ENCODE peak calls at places on chromosomes 12 and 14, in seven cellular contexts. H, T, A, R, O, K and Z are unnamed samples.

GRCh38 chr14:91108941-91109611 is 4.8 kb upstream of the DGLUCY start:
- DNase-seq in K (no peak), H (peak; percentile 67), A (no peak), O (no peak), T (peak; percentile 68), R (no peak), Z (peak; percentile 58)

GRCh38 chr12:118164798-118165486 is 29.0 kb downstream of the PEBP1 start:
- DNase-seq in T (no peak), H (no peak), K (no peak), O (peak; percentile 40), R (no peak), A (no peak), Z (peak; percentile 26)

GRCh38 chr14:75406102-75406501 is 21.7 kb upstream of the JDP2 start:
- DNase-seq in K (no peak), T (no peak), H (no peak), R (no peak), A (no peak), O (no peak), Z (no peak)

GRCh38 chr12:107081778-107082177 is 11.6 kb downstream of the CRY1 start:
- DNase-seq in O (no peak), R (no peak), T (no peak), K (no peak), H (no peak), A (no peak), Z (no peak)

GRCh38 chr12:12870454-12870853 is 20.9 kb upstream of the GPRC5A start:
- DNase-seq in H (no peak), T (no peak), A (no peak), K (no peak), O (no peak), R (peak; percentile 96), Z (no peak)

GRCh38 chr12:28742791-28743190 is 406.3 kb upstream of the FAR2 start:
- DNase-seq in A (no peak), K (no peak), R (no peak), H (no peak), T (no peak), O (no peak), Z (no peak)

GRCh38 chr12:93541578-93542217 is 30.8 kb upstream of the SOCS2 start:
- DNase-seq in A (no peak), R (no peak), O (no peak), H (no peak), T (no peak), K (no peak), Z (no peak)

GRCh38 chr14:92514844-92515509 is 1.4 kb downstream of the RIN3 start:
- DNase-seq in H (no peak), O (no peak), K (no peak), T (no peak), A (no peak), R (no peak), Z (no peak)

GRCh38 chr12:119229837-119230236 is 51.1 kb downstream of the HSPB8 start:
- DNase-seq in H (peak; percentile 71), K (no peak), A (no peak), T (no peak), O (peak; percentile 58), R (no peak), Z (peak; percentile 8)

GRCh38 chr12:7905071-7905470 is 30.9 kb downstream of the SLC2A3 start:
- DNase-seq in K (no peak), T (no peak), H (no peak), R (no peak), A (no peak), O (no peak), Z (no peak)

GRCh38 chr14:71354801-71355200 is 447.5 kb downstream of the PCNX1 start:
- DNase-seq in R (no peak), K (no peak), A (no peak), T (no peak), H (no peak), O (no peak), Z (no peak)

GRCh38 chr14:68598621-68599447 is 194.0 kb downstream of the ZFP36L1 start:
- DNase-seq in R (no peak), K (no peak), H (peak; percentile 71), O (peak; percentile 57), T (peak; percentile 86), A (no peak), Z (no peak)

GRCh38 chr12:11681211-11681610 is 31.7 kb downstream of the ETV6 start:
- DNase-seq in R (no peak), T (no peak), O (no peak), A (no peak), H (no peak), K (no peak), Z (no peak)

GRCh38 chr14:42629553-42629952 is 1022.9 kb downstream of the LRFN5 start:
- DNase-seq in H (no peak), T (no peak), O (no peak), A (no peak), K (no peak), R (no peak), Z (no peak)

GRCh38 chr14:51360592-51360991 is 120.5 kb downstream of the TMX1 start:
- DNase-seq in A (no peak), R (no peak), O (peak; percentile 17), T (no peak), H (no peak), K (no peak), Z (no peak)

GRCh38 chr14:90461425-90461824 is 64.6 kb downstream of the CALM1 start:
- DNase-seq in A (no peak), O (no peak), T (no peak), H (no peak), K (peak; percentile 24), R (no peak), Z (no peak)

GRCh38 chr14:81727243-81727642 is 193.6 kb upstream of the SEL1L start:
- DNase-seq in A (no peak), T (peak; percentile 65), O (no peak), H (no peak), K (no peak), R (no peak), Z (no peak)

GRCh38 chr14:68784298-68784910 is 8.5 kb downstream of the ZFP36L1 start:
- DNase-seq in H (peak; percentile 69), R (no peak), T (peak; percentile 97), O (no peak), K (peak; percentile 67), A (no peak), Z (peak; percentile 51)

GRCh38 chr12:114694436-114695304 is 10.7 kb upstream of the TBX3 start:
- DNase-seq in H (no peak), R (no peak), K (no peak), A (no peak), O (no peak), T (no peak), Z (no peak)

GRCh38 chr14:101353422-101353821 is 207.9 kb upstream of the DIO3 start:
- DNase-seq in A (no peak), K (no peak), T (no peak), R (no peak), O (no peak), H (no peak), Z (no peak)

GRCh38 chr14:48096869-48097268 is 421.5 kb upstream of the MDGA2 start:
- DNase-seq in H (no peak), R (no peak), O (no peak), A (no peak), K (no peak), T (no peak), Z (no peak)

GRCh38 chr14:104554088-104554607 is 25.4 kb upstream of the C14orf180 start:
- DNase-seq in T (peak; percentile 6), O (no peak), H (no peak), R (no peak), K (no peak), A (no peak), Z (no peak)

GRCh38 chr14:36773136-36773540 is 111.5 kb downstream of the PAX9 start:
- DNase-seq in T (no peak), O (no peak), R (no peak), H (no peak), K (no peak), A (no peak), Z (no peak)

GRCh38 chr12:19402743-19403400 is 36.4 kb upstream of the AEBP2 start:
- DNase-seq in A (no peak), T (peak; percentile 58), O (no peak), H (no peak), R (no peak), K (no peak), Z (no peak)

GRCh38 chr12:57368349-57369095 is 62.3 kb downstream of the R3HDM2 start:
- DNase-seq in R (no peak), H (no peak), O (no peak), T (peak; percentile 33), A (no peak), K (no peak), Z (no peak)

GRCh38 chr14:64541261-64541970 is 875 bp downstream of the HSPA2 start:
- DNase-seq in K (no peak), T (peak; percentile 29), A (no peak), R (no peak), O (no peak), H (peak; percentile 69), Z (peak; percentile 11)

GRCh38 chr14:39417014-39417413 is 15.2 kb downstream of the FBXO33 start:
- DNase-seq in T (no peak), K (no peak), H (no peak), R (no peak), A (no peak), O (no peak), Z (no peak)

DNA sequence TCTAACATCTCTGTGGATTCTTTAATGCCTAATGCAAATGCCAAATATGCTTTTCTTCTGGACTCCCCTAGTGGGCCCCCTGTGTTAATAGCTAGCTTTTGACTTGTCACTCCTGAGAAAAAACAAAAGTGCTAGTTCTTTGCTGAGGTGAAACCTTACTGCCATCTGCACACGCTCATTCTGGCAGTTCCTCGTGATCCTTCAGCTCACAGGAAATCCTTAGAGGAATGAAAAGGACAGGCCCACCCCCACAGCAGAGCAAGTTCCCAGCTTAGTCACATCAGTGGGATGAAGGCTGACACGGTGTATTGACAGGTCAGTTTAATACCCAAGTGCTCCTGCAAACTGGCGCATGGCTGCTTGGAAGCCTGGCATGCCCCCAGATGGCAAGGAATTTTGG is 165.1 kb upstream of the ATP2B1 start:
- DNase-seq in T (no peak), H (peak; percentile 49), K (no peak), O (no peak), A (no peak), R (no peak), Z (no peak)
- TF ChIP-seq CTCF in T (no peak), H (no peak), K (no peak), O (no peak), A (no peak), R (no peak), Z (no peak)

GRCh38 chr12:102093319-102093718 is 26.6 kb downstream of the NUP37 start:
- DNase-seq in R (no peak), A (no peak), H (no peak), K (no peak), T (no peak), O (no peak), Z (no peak)

GRCh38 chr12:102096855-102097254 is 23.1 kb downstream of the NUP37 start:
- DNase-seq in H (no peak), K (no peak), T (no peak), O (no peak), A (no peak), R (no peak), Z (no peak)

GRCh38 chr12:102095677-102096263 is 24.1 kb downstream of the NUP37 start:
- DNase-seq in R (no peak), K (no peak), T (no peak), O (no peak), A (no peak), H (no peak), Z (no peak)
- TF ChIP-seq CTCF in R (peak; percentile 34), K (peak; percentile 73), T (peak; percentile 22), O (peak; percentile 31), A (no peak), H (peak; percentile 23), Z (peak; percentile 36)

GRCh38 chr12:76085159-76085868 is 829 bp upstream of the NAP1L1 start:
- DNase-seq in R (no peak), A (no peak), T (no peak), K (no peak), H (no peak), O (no peak), Z (peak; percentile 77)
- TF ChIP-seq CTCF in R (peak; percentile 44), A (no peak), T (no peak), K (no peak), H (no peak), O (no peak), Z (peak; percentile 29)

GRCh38 chr12:123601602-123602489 is at the start of gene DDX55:
- DNase-seq in A (peak; percentile 51), H (peak; percentile 94), O (peak; percentile 82), T (peak; percentile 82), K (peak; percentile 87), R (no peak), Z (peak; percentile 87)
- TF ChIP-seq CTCF in A (no peak), H (peak; percentile 59), O (no peak), T (peak; percentile 62), K (peak; percentile 66), R (peak; percentile 32), Z (peak; percentile 30)